ENCODE peak calls at places on chromosomes 5 and 9, in five cellular contexts. L is astrocyte, W is mesenteric fat pad, J is uterus, K is right lobe of liver. I is an unnamed sample.

GRCh38 chr9:120935383-120935857 is 8.8 kb upstream of the TRAF1 start:
- DNase-seq in J (peak; percentile 96), W (peak; percentile 97), K (peak; percentile 92), L (peak; percentile 80), I (peak; percentile 88)

GRCh38 chr9:99180199-99180598 is 41.5 kb downstream of the ALG2 start:
- DNase-seq in K (no peak), J (no peak), L (no peak), W (no peak), I (no peak)

GRCh38 chr9:76298497-76299144 is 95.6 kb downstream of the RFK start:
- DNase-seq in K (no peak), L (peak; percentile 11), W (no peak), J (no peak), I (no peak)

GRCh38 chr9:97527626-97528528 is 26.4 kb downstream of the TMOD1 start:
- DNase-seq in K (no peak), J (no peak), L (no peak), W (peak; percentile 76), I (no peak)

GRCh38 chr5:31396611-31397295 is 135.1 kb downstream of the DROSHA start:
- DNase-seq in K (no peak), L (no peak), J (no peak), W (no peak), I (no peak)

GRCh38 chr5:149317281-149318048 is 27.8 kb upstream of the GRPEL2 start:
- DNase-seq in L (no peak), J (peak; percentile 29), W (no peak), K (no peak), I (no peak)

GRCh38 chr5:164876793-164877192 is 1371.4 kb downstream of the MAT2B start:
- DNase-seq in W (no peak), K (no peak), J (no peak), L (no peak), I (no peak)

GRCh38 chr5:132490484-132491367 is at the start of gene IRF1:
- DNase-seq in K (peak; percentile 98), J (peak; percentile 98), W (peak; percentile 99), L (peak; percentile 88), I (peak; percentile 72)

GRCh38 chr5:33772276-33772990 is 119.4 kb downstream of the ADAMTS12 start:
- DNase-seq in W (no peak), J (no peak), L (peak; percentile 68), K (no peak), I (no peak)

GRCh38 chr9:94639045-94639995 is at the start of gene FBP1:
- DNase-seq in K (peak; percentile 86), W (no peak), L (no peak), J (no peak), I (no peak)

GRCh38 chr5:55344392-55344992 is 36.7 kb downstream of the MTREX start:
- DNase-seq in K (no peak), W (no peak), J (peak; percentile 50), L (peak; percentile 26), I (peak; percentile 24)

GRCh38 chr9:75149841-75150241 is 61.5 kb downstream of the OSTF1 start:
- DNase-seq in K (no peak), J (no peak), L (no peak), W (no peak), I (no peak)

GRCh38 chr9:79026311-79026710 is 545.5 kb upstream of the TLE4 start:
- DNase-seq in J (no peak), K (no peak), W (no peak), L (no peak), I (no peak)

GRCh38 chr9:34417734-34418133 is 40.6 kb downstream of the FAM219A start:
- DNase-seq in J (no peak), K (no peak), W (no peak), L (no peak), I (no peak)